ENCODE peak calls at places on chromosomes 7 and 10, in nine cellular contexts. One of them, this sample, is unnamed.

GRCh38 chr10:100788027-100788900 is 42.9 kb downstream of the PAX2 start:
- DNase-seq in stimulated activated CD8-positive, alpha-beta memory T cell treated with anti-CD3 and anti-CD28 coated beads, Interleukin-12 subunit alpha, Interleukin-12 subunit beta, amount 100 ng/mL, for 4 hours: no peak
- DNase-seq in stimulated activated naive CD4-positive, alpha-beta T cell: no peak
- DNase-seq in heart left ventricle: no peak
- DNase-seq in mesothelial cell of epicardium: no peak
- DNase-seq in stimulated activated CD4-positive, alpha-beta T cell treated with anti-CD3 and anti-CD28 coated beads, Interleukin-2, amount 100 ng/mL, for 48 hours: no peak
- DNase-seq in activated CD4-positive, CD25-positive, alpha-beta regulatory T cell treated with anti-CD3 and anti-CD28 coated beads, Interleukin-2, amount 50 U/mL, for 16 hours: no peak
- DNase-seq in activated CD8-positive, alpha-beta memory T cell treated with anti-CD3 and anti-CD28 coated beads, Interleukin-2, amount 10 ng/mL, durations not matched to agents 7 days and 5 days: no peak
- DNase-seq in frontal cortex: no peak
- DNase-seq in this sample: no peak

GRCh38 chr10:112461029-112461887 is 14.2 kb downstream of the VTI1A start:
- DNase-seq in stimulated activated CD8-positive, alpha-beta memory T cell treated with anti-CD3 and anti-CD28 coated beads, Interleukin-12 subunit alpha, Interleukin-12 subunit beta, amount 100 ng/mL, for 4 hours: no peak
- DNase-seq in stimulated activated naive CD4-positive, alpha-beta T cell: no peak
- DNase-seq in heart left ventricle: no peak
- DNase-seq in mesothelial cell of epicardium: no peak
- DNase-seq in stimulated activated CD4-positive, alpha-beta T cell treated with anti-CD3 and anti-CD28 coated beads, Interleukin-2, amount 100 ng/mL, for 48 hours: no peak
- DNase-seq in activated CD4-positive, CD25-positive, alpha-beta regulatory T cell treated with anti-CD3 and anti-CD28 coated beads, Interleukin-2, amount 50 U/mL, for 16 hours: no peak
- DNase-seq in activated CD8-positive, alpha-beta memory T cell treated with anti-CD3 and anti-CD28 coated beads, Interleukin-2, amount 10 ng/mL, durations not matched to agents 7 days and 5 days: peak
- DNase-seq in frontal cortex: no peak
- DNase-seq in this sample: no peak

GRCh38 chr7:144048648-144049047 is at the start of gene OR2A5:
- DNase-seq in stimulated activated CD8-positive, alpha-beta memory T cell treated with anti-CD3 and anti-CD28 coated beads, Interleukin-12 subunit alpha, Interleukin-12 subunit beta, amount 100 ng/mL, for 4 hours: no peak
- DNase-seq in stimulated activated naive CD4-positive, alpha-beta T cell: no peak
- DNase-seq in heart left ventricle: no peak
- DNase-seq in mesothelial cell of epicardium: no peak
- DNase-seq in stimulated activated CD4-positive, alpha-beta T cell treated with anti-CD3 and anti-CD28 coated beads, Interleukin-2, amount 100 ng/mL, for 48 hours: no peak
- DNase-seq in activated CD4-positive, CD25-positive, alpha-beta regulatory T cell treated with anti-CD3 and anti-CD28 coated beads, Interleukin-2, amount 50 U/mL, for 16 hours: no peak
- DNase-seq in activated CD8-positive, alpha-beta memory T cell treated with anti-CD3 and anti-CD28 coated beads, Interleukin-2, amount 10 ng/mL, durations not matched to agents 7 days and 5 days: no peak
- DNase-seq in frontal cortex: no peak
- DNase-seq in this sample: peak

GRCh38 chr10:101257121-101257890 is 28.0 kb upstream of the LBX1 start:
- DNase-seq in stimulated activated CD8-positive, alpha-beta memory T cell treated with anti-CD3 and anti-CD28 coated beads, Interleukin-12 subunit alpha, Interleukin-12 subunit beta, amount 100 ng/mL, for 4 hours: no peak
- DNase-seq in stimulated activated naive CD4-positive, alpha-beta T cell: no peak
- DNase-seq in heart left ventricle: no peak
- DNase-seq in mesothelial cell of epicardium: no peak
- DNase-seq in stimulated activated CD4-positive, alpha-beta T cell treated with anti-CD3 and anti-CD28 coated beads, Interleukin-2, amount 100 ng/mL, for 48 hours: no peak
- DNase-seq in activated CD4-positive, CD25-positive, alpha-beta regulatory T cell treated with anti-CD3 and anti-CD28 coated beads, Interleukin-2, amount 50 U/mL, for 16 hours: no peak
- DNase-seq in activated CD8-positive, alpha-beta memory T cell treated with anti-CD3 and anti-CD28 coated beads, Interleukin-2, amount 10 ng/mL, durations not matched to agents 7 days and 5 days: no peak
- DNase-seq in frontal cortex: no peak
- DNase-seq in this sample: peak

GRCh38 chr10:46287846-46288480 is 1.2 kb downstream of the ANTXRL start:
- DNase-seq in stimulated activated CD8-positive, alpha-beta memory T cell treated with anti-CD3 and anti-CD28 coated beads, Interleukin-12 subunit alpha, Interleukin-12 subunit beta, amount 100 ng/mL, for 4 hours: no peak
- DNase-seq in stimulated activated naive CD4-positive, alpha-beta T cell: no peak
- DNase-seq in heart left ventricle: no peak
- DNase-seq in mesothelial cell of epicardium: no peak
- DNase-seq in stimulated activated CD4-positive, alpha-beta T cell treated with anti-CD3 and anti-CD28 coated beads, Interleukin-2, amount 100 ng/mL, for 48 hours: no peak
- DNase-seq in activated CD4-positive, CD25-positive, alpha-beta regulatory T cell treated with anti-CD3 and anti-CD28 coated beads, Interleukin-2, amount 50 U/mL, for 16 hours: no peak
- DNase-seq in activated CD8-positive, alpha-beta memory T cell treated with anti-CD3 and anti-CD28 coated beads, Interleukin-2, amount 10 ng/mL, durations not matched to agents 7 days and 5 days: no peak
- DNase-seq in frontal cortex: no peak
- DNase-seq in this sample: no peak

GRCh38 chr10:14186245-14186644 is 144.5 kb downstream of the FRMD4A start:
- DNase-seq in stimulated activated CD8-positive, alpha-beta memory T cell treated with anti-CD3 and anti-CD28 coated beads, Interleukin-12 subunit alpha, Interleukin-12 subunit beta, amount 100 ng/mL, for 4 hours: no peak
- DNase-seq in stimulated activated naive CD4-positive, alpha-beta T cell: no peak
- DNase-seq in heart left ventricle: no peak
- DNase-seq in mesothelial cell of epicardium: no peak
- DNase-seq in stimulated activated CD4-positive, alpha-beta T cell treated with anti-CD3 and anti-CD28 coated beads, Interleukin-2, amount 100 ng/mL, for 48 hours: no peak
- DNase-seq in activated CD4-positive, CD25-positive, alpha-beta regulatory T cell treated with anti-CD3 and anti-CD28 coated beads, Interleukin-2, amount 50 U/mL, for 16 hours: no peak
- DNase-seq in activated CD8-positive, alpha-beta memory T cell treated with anti-CD3 and anti-CD28 coated beads, Interleukin-2, amount 10 ng/mL, durations not matched to agents 7 days and 5 days: peak
- DNase-seq in frontal cortex: no peak
- DNase-seq in this sample: no peak

GRCh38 chr10:103706760-103707159 is 148.6 kb downstream of the SH3PXD2A start:
- DNase-seq in stimulated activated CD8-positive, alpha-beta memory T cell treated with anti-CD3 and anti-CD28 coated beads, Interleukin-12 subunit alpha, Interleukin-12 subunit beta, amount 100 ng/mL, for 4 hours: no peak
- DNase-seq in stimulated activated naive CD4-positive, alpha-beta T cell: no peak
- DNase-seq in heart left ventricle: no peak
- DNase-seq in mesothelial cell of epicardium: no peak
- DNase-seq in stimulated activated CD4-positive, alpha-beta T cell treated with anti-CD3 and anti-CD28 coated beads, Interleukin-2, amount 100 ng/mL, for 48 hours: no peak
- DNase-seq in activated CD4-positive, CD25-positive, alpha-beta regulatory T cell treated with anti-CD3 and anti-CD28 coated beads, Interleukin-2, amount 50 U/mL, for 16 hours: no peak
- DNase-seq in activated CD8-positive, alpha-beta memory T cell treated with anti-CD3 and anti-CD28 coated beads, Interleukin-2, amount 10 ng/mL, durations not matched to agents 7 days and 5 days: no peak
- DNase-seq in frontal cortex: no peak
- DNase-seq in this sample: no peak

GRCh38 chr10:109114578-109114977 is 808.7 kb downstream of the XPNPEP1 start:
- DNase-seq in stimulated activated CD8-positive, alpha-beta memory T cell treated with anti-CD3 and anti-CD28 coated beads, Interleukin-12 subunit alpha, Interleukin-12 subunit beta, amount 100 ng/mL, for 4 hours: no peak
- DNase-seq in stimulated activated naive CD4-positive, alpha-beta T cell: no peak
- DNase-seq in heart left ventricle: no peak
- DNase-seq in mesothelial cell of epicardium: no peak
- DNase-seq in stimulated activated CD4-positive, alpha-beta T cell treated with anti-CD3 and anti-CD28 coated beads, Interleukin-2, amount 100 ng/mL, for 48 hours: no peak
- DNase-seq in activated CD4-positive, CD25-positive, alpha-beta regulatory T cell treated with anti-CD3 and anti-CD28 coated beads, Interleukin-2, amount 50 U/mL, for 16 hours: no peak
- DNase-seq in activated CD8-positive, alpha-beta memory T cell treated with anti-CD3 and anti-CD28 coated beads, Interleukin-2, amount 10 ng/mL, durations not matched to agents 7 days and 5 days: no peak
- DNase-seq in frontal cortex: no peak
- DNase-seq in this sample: no peak

GRCh38 chr10:5628798-5629788 is 37.3 kb downstream of the ASB13 start:
- DNase-seq in stimulated activated CD8-positive, alpha-beta memory T cell treated with anti-CD3 and anti-CD28 coated beads, Interleukin-12 subunit alpha, Interleukin-12 subunit beta, amount 100 ng/mL, for 4 hours: no peak
- DNase-seq in stimulated activated naive CD4-positive, alpha-beta T cell: peak
- DNase-seq in heart left ventricle: no peak
- DNase-seq in mesothelial cell of epicardium: no peak
- DNase-seq in stimulated activated CD4-positive, alpha-beta T cell treated with anti-CD3 and anti-CD28 coated beads, Interleukin-2, amount 100 ng/mL, for 48 hours: no peak
- DNase-seq in activated CD4-positive, CD25-positive, alpha-beta regulatory T cell treated with anti-CD3 and anti-CD28 coated beads, Interleukin-2, amount 50 U/mL, for 16 hours: no peak
- DNase-seq in activated CD8-positive, alpha-beta memory T cell treated with anti-CD3 and anti-CD28 coated beads, Interleukin-2, amount 10 ng/mL, durations not matched to agents 7 days and 5 days: no peak
- DNase-seq in frontal cortex: no peak
- DNase-seq in this sample: no peak